ENCODE peak calls at places on chromosomes 11 and 22, in four cellular contexts. One of them, this sample, is unnamed.

GRCh38 chr22:37777122-37777687 is 30.5 kb upstream of the GCAT start:
- DNase-seq in K562: peak; percentile 21
- DNase-seq in GM12878: peak; percentile 74
- DNase-seq in GM12891: peak; percentile 58
- DNase-seq in this sample: no peak

GRCh38 chr11:41461057-41461681 is 1.7 kb upstream of the LRRC4C start:
- DNase-seq in GM12891: no peak
- DNase-seq in K562: peak; percentile 13
- DNase-seq in GM12878: no peak
- DNase-seq in this sample: no peak

GRCh38 chr11:128482512-128483191 is 104.7 kb downstream of the ETS1 start:
- DNase-seq in K562: no peak
- DNase-seq in GM12878: no peak
- DNase-seq in GM12891: no peak
- DNase-seq in this sample: no peak

GRCh38 chr11:112172362-112172994 is 2.8 kb upstream of the BCO2 start:
- DNase-seq in GM12891: no peak
- DNase-seq in GM12878: no peak
- DNase-seq in K562: no peak
- DNase-seq in this sample: no peak

GRCh38 chr11:12066799-12067508 is 43.4 kb upstream of the MICAL2 start:
- DNase-seq in GM12878: no peak
- DNase-seq in GM12891: no peak
- DNase-seq in K562: no peak
- DNase-seq in this sample: peak; percentile 86

GRCh38 chr22:26522012-26522411 is 9.7 kb upstream of the TFIP11 start:
- DNase-seq in GM12878: no peak
- DNase-seq in GM12891: no peak
- DNase-seq in K562: no peak
- DNase-seq in this sample: no peak

GRCh38 chr22:27827586-27828213 is 26.1 kb upstream of the MN1 start:
- DNase-seq in GM12878: no peak
- DNase-seq in GM12891: no peak
- DNase-seq in K562: no peak
- DNase-seq in this sample: no peak

GRCh38 chr11:112219476-112220232 is 6.6 kb upstream of the PTS start:
- DNase-seq in GM12891: peak; percentile 26
- DNase-seq in GM12878: peak; percentile 56
- DNase-seq in K562: peak; percentile 72
- DNase-seq in this sample: peak; percentile 62

GRCh38 chr11:93067881-93068390 is 98.5 kb downstream of the MTNR1B start:
- DNase-seq in K562: no peak
- DNase-seq in GM12878: no peak
- DNase-seq in GM12891: no peak
- DNase-seq in this sample: no peak

GRCh38 chr11:20161923-20162322 is 1.6 kb upstream of the DBX1 start:
- DNase-seq in GM12891: no peak
- DNase-seq in K562: no peak
- DNase-seq in GM12878: no peak
- DNase-seq in this sample: no peak

GRCh38 chr11:65316311-65316978 is 1.8 kb downstream of the CDC42EP2 start:
- DNase-seq in GM12891: no peak
- DNase-seq in K562: no peak
- DNase-seq in GM12878: no peak
- DNase-seq in this sample: no peak

GRCh38 chr11:45620243-45620642 is 45.2 kb downstream of the CHST1 start:
- DNase-seq in GM12878: no peak
- DNase-seq in K562: no peak
- DNase-seq in GM12891: no peak
- DNase-seq in this sample: no peak

GRCh38 chr11:12182650-12183511 is 72.5 kb downstream of the MICAL2 start:
- DNase-seq in GM12878: no peak
- DNase-seq in K562: peak; percentile 81
- DNase-seq in GM12891: no peak
- DNase-seq in this sample: no peak

GRCh38 chr11:91686700-91687099 is 537.9 kb upstream of the FAT3 start:
- DNase-seq in GM12878: no peak
- DNase-seq in K562: no peak
- DNase-seq in GM12891: no peak
- DNase-seq in this sample: no peak

GRCh38 chr11:72338266-72338665 is 94.3 kb upstream of the PHOX2A start:
- DNase-seq in GM12891: no peak
- DNase-seq in K562: no peak
- DNase-seq in GM12878: no peak
- DNase-seq in this sample: no peak

GRCh38 chr11:72336163-72336562 is 92.2 kb upstream of the PHOX2A start:
- DNase-seq in GM12891: no peak
- DNase-seq in K562: peak; percentile 82
- DNase-seq in GM12878: no peak
- DNase-seq in this sample: no peak

GRCh38 chr11:72333657-72334056 is 89.7 kb upstream of the PHOX2A start:
- DNase-seq in GM12878: no peak
- DNase-seq in GM12891: peak; percentile 35
- DNase-seq in K562: peak; percentile 29
- DNase-seq in this sample: peak; percentile 27

GRCh38 chr11:72331761-72332160 is 87.8 kb upstream of the PHOX2A start:
- DNase-seq in GM12878: no peak
- DNase-seq in K562: no peak
- DNase-seq in GM12891: no peak
- DNase-seq in this sample: no peak

GRCh38 chr11:72334651-72335050 is 90.7 kb upstream of the PHOX2A start:
- DNase-seq in K562: no peak
- DNase-seq in GM12878: no peak
- DNase-seq in GM12891: no peak
- DNase-seq in this sample: no peak
- TF ChIP-seq SPI1 in K562: no peak
- TF ChIP-seq SPI1 in GM12878: no peak
- TF ChIP-seq SPI1 in GM12891: no peak
- TF ChIP-seq SPI1 in this sample: no peak

GRCh38 chr11:61071208-61071681 is 31.0 kb upstream of the CD5 start:
- DNase-seq in GM12878: no peak
- DNase-seq in K562: no peak
- DNase-seq in GM12891: peak; percentile 69
- DNase-seq in this sample: no peak

GRCh38 chr11:61071880-61072279 is 30.4 kb upstream of the CD5 start:
- DNase-seq in GM12891: no peak
- DNase-seq in K562: no peak
- DNase-seq in GM12878: no peak
- DNase-seq in this sample: no peak

GRCh38 chr11:61069427-61069826 is 32.9 kb upstream of the CD5 start:
- DNase-seq in GM12878: no peak
- DNase-seq in K562: no peak
- DNase-seq in GM12891: no peak
- DNase-seq in this sample: no peak

GRCh38 chr11:61075891-61076290 is 26.4 kb upstream of the CD5 start:
- DNase-seq in GM12891: no peak
- DNase-seq in GM12878: no peak
- DNase-seq in K562: no peak
- DNase-seq in this sample: no peak

GRCh38 chr11:61072316-61073109 is 29.8 kb upstream of the CD5 start:
- DNase-seq in GM12891: no peak
- DNase-seq in K562: no peak
- DNase-seq in GM12878: no peak
- DNase-seq in this sample: no peak
- TF ChIP-seq SPI1 in GM12891: no peak
- TF ChIP-seq SPI1 in K562: no peak
- TF ChIP-seq SPI1 in GM12878: no peak
- TF ChIP-seq SPI1 in this sample: no peak

DNA sequence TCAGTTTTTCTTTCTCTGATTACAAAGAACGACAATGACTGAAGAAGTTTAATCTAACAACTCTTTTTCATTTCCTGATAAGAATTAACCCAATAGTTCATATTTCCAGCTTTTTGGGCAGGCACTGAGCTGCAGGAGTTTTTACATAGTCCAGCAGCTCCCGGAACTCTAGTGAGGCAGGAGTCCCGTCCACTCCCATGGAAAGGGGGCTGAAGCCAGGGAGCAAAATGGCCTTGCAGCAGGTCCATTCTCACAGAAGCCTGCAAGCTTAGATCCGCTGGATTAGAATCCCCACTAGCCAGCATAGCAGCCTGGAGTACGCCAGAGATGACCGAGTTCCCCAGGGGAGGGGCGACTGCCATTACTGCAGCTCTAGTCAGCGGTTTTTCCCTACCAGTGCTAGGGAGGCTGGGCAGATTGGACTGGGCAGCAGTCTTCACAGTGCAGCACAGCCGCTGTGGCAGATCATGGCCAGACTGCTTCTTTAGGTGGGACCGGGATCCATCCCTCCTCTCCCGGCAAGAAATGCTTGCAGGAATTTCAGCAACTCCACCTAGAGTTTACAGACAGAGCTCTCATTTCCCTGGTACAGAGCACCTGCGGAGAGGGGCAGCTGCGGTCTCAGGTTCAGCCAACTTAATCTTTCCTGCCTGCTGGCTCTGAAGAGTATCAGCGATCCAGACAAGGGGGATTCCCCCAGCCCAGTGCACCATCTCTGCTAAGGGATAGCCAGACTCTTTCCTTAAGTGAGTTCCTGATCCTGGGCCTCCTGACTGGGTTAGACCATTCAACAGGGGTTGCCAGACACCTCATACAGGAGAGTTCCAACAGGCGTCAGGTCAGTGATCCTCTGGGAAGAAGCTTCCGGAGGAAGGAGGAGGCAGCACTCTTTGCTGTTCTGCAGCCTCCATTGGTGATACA is 742 bp upstream of the CASP4 start:
- DNase-seq in GM12878: no peak
- DNase-seq in GM12891: no peak
- DNase-seq in K562: no peak
- DNase-seq in this sample: no peak
- TF ChIP-seq SPI1 in GM12878: no peak
- TF ChIP-seq SPI1 in GM12891: no peak
- TF ChIP-seq SPI1 in K562: no peak
- TF ChIP-seq SPI1 in this sample: no peak

DNA sequence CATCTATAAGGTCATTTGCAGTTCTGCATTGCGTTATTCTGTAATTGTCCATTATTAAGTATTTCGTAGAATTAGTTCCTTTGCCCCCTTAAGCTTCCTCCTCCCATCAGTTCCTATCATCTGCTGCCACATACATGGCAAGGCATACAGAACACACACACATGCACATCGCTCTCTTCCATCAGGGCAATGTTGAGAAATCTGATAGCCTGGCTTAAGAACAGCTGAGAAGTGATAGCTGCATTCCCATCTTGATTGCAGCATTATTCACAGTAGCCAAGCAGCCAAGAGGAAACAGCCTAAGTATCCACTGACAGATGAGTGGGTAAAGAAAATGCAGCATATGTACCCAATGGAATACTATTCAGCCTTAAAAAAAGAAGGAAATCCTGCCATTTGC is 186.8 kb upstream of the CADM1 start:
- DNase-seq in GM12878: no peak
- DNase-seq in K562: no peak
- DNase-seq in GM12891: no peak
- DNase-seq in this sample: no peak
- TF ChIP-seq SPI1 in GM12878: no peak
- TF ChIP-seq SPI1 in K562: no peak
- TF ChIP-seq SPI1 in GM12891: no peak
- TF ChIP-seq SPI1 in this sample: no peak

DNA sequence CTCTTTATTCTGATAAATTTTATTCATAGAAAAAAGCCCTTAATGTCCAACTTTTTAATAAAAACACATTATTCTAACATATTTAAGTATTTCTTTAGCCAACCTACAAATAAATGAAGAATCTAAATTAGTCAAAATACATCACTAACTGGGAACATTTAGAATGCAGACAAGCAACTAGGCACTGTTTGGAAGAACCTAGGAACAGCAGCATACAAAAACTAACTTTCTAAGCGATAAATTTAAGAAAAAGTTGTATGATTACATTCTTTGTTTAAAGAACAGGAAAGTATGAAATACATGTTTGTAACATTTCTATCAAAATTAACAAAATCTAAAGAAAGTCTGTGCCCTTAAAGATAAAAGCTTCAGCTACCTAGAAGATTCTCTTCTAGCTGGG is 35.3 kb downstream of the PI4KA start:
- DNase-seq in K562: no peak
- DNase-seq in GM12891: no peak
- DNase-seq in GM12878: no peak
- DNase-seq in this sample: no peak
- TF ChIP-seq SPI1 in K562: no peak
- TF ChIP-seq SPI1 in GM12891: no peak
- TF ChIP-seq SPI1 in GM12878: no peak
- TF ChIP-seq SPI1 in this sample: no peak

DNA sequence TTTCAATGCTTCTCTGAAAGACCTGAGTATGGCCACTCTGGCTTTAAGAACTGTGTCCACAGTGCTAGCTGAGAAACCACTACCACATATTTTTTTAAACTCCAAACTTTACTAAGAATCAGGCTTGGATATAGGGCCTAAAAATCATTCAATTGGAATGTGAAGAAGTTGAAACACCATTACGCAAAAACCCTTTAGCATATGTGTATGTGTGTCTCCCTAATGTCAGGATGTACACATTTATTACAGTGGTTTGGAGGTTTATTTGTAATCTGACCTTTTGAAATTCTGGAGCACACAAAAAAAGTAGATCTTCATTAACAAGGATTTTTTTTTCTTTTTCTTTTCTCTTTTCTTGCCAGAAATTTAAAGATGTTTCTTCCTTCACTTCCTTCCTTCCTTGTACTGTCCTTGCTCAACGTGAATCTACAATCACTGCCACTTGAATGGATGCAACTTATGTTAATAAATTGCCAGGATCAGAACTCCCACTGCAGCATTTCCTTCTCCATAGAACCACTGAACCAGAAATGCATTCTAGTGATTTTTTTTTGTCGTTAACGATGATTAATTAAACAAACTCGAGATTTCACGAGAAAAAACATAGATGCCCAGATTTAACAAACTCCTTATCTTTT is 3.1 kb upstream of the ADM start:
- DNase-seq in GM12878: no peak
- DNase-seq in GM12891: no peak
- DNase-seq in K562: no peak
- DNase-seq in this sample: no peak
- TF ChIP-seq SPI1 in GM12878: no peak
- TF ChIP-seq SPI1 in GM12891: no peak
- TF ChIP-seq SPI1 in K562: no peak
- TF ChIP-seq SPI1 in this sample: no peak